ENCODE peak calls at places on chromosomes 7 and 10, in four cellular contexts. G is testis, H is upper lobe of left lung, I is aorta. U is an unnamed sample.

GRCh38 chr10:47176903-47177860 is 122.8 kb upstream of the GDF10 start:
- DNase-seq in I (no peak), G (no peak), H (no peak), U (no peak)

GRCh38 chr7:4006687-4007086 is 675.4 kb upstream of the FOXK1 start:
- DNase-seq in H (no peak), G (no peak), I (no peak), U (no peak)

GRCh38 chr10:790821-791551 is 101.5 kb upstream of the DIP2C start:
- DNase-seq in G (no peak), I (peak; percentile 70), H (peak; percentile 18), U (peak; percentile 29)

GRCh38 chr10:102159051-102159597 is 6.9 kb downstream of the NOLC1 start:
- DNase-seq in H (no peak), I (peak; percentile 11), G (no peak), U (no peak)

GRCh38 chr10:35058686-35059085 is 31.5 kb downstream of the CUL2 start:
- DNase-seq in H (no peak), G (no peak), I (no peak), U (no peak)

GRCh38 chr7:87564290-87564963 is 36.3 kb downstream of the ABCB1 start:
- DNase-seq in I (no peak), H (peak; percentile 27), G (peak; percentile 48), U (peak; percentile 45)

GRCh38 chr7:21281193-21281592 is 146.7 kb upstream of the SP4 start:
- DNase-seq in G (no peak), H (no peak), I (no peak), U (no peak)

GRCh38 chr10:78589687-78590086 is 479.1 kb upstream of the ZMIZ1 start:
- DNase-seq in H (no peak), I (no peak), G (no peak), U (no peak)

GRCh38 chr7:99083068-99083651 is 60.7 kb downstream of the SMURF1 start:
- DNase-seq in I (no peak), G (no peak), H (no peak), U (no peak)

GRCh38 chr10:7872041-7872442 is 53.7 kb downstream of the TAF3 start:
- DNase-seq in I (no peak), G (no peak), H (no peak), U (no peak)

GRCh38 chr10:94103902-94104301 is 110.2 kb downstream of the PLCE1 start:
- DNase-seq in G (no peak), H (no peak), I (no peak), U (no peak)

GRCh38 chr7:30348083-30348560 is 63.7 kb downstream of the ZNRF2 start:
- DNase-seq in G (no peak), I (no peak), H (peak; percentile 50), U (no peak)
- H3K4me1 ChIP-seq in G (no peaks in the 10 kb centered on the region), I (peaks cover 2% of the 10 kb centered on the region), H (peaks cover 50% of the 10 kb centered on the region), U (no peaks in the 10 kb centered on the region)

GRCh38 chr7:70098133-70098561 is 499.9 kb downstream of the AUTS2 start:
- DNase-seq in I (no peak), G (no peak), H (no peak), U (no peak)

GRCh38 chr7:70091362-70091761 is 493.1 kb downstream of the AUTS2 start:
- DNase-seq in H (no peak), I (no peak), G (no peak), U (no peak)

GRCh38 chr7:70097639-70098038 is 499.4 kb downstream of the AUTS2 start:
- DNase-seq in G (no peak), H (no peak), I (no peak), U (no peak)

GRCh38 chr7:70092314-70093303 is 494.3 kb downstream of the AUTS2 start:
- DNase-seq in I (no peak), G (peak; percentile 16), H (no peak), U (peak; percentile 12)

DNA sequence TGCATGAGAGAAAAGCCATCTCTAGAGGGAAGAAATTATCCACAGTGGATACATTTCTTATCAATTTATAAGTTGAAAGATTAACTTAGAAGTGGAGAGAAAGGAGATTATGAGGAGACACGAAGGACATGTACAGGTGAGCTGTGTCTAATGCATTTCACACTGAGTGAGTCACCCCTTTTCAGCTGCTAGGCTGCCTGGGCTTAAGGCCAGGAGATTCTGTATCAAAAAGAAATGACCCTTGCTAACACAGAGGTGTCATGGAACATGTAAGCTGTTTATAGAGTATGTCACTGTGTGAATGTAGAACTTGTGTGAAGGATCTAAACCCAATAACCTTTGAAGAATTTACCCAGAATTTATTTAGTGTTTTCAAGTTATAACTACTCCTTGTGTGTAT is 495.2 kb downstream of the AUTS2 start:
- DNase-seq in H (no peak), I (no peak), G (no peak), U (no peak)
- H3K4me3 ChIP-seq in H (no peak overlapping the region), I (no peak overlapping the region), G (no peak overlapping the region), U (no peak overlapping the region)

DNA sequence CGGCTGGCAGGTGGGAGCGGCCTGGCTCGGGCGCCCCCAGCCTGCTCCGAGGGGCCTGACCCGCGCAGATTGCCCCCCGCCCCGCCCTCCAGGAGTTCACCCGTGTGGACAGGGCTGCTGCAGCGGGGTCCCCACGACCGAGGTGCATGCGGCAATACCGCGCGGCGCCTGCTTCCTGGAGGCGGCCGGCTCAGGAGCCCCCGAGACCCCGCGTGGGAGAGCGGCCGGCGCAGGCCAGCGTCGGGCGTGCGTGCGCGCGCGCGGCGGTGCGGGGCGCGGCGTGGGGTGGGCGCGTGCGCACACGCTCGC is 1.0 kb upstream of the ACHE start:
- DNase-seq in G (no peak), H (no peak), I (no peak), U (no peak)
- H3K27ac ChIP-seq in G (no peak overlapping the region), H (no peak overlapping the region), I (no peak overlapping the region), U (no peak overlapping the region)

GRCh38 chr7:95407751-95408150 is 11.6 kb upstream of the PON3 start:
- DNase-seq in H (no peak), I (no peak), G (peak; percentile 21), U (no peak)

GRCh38 chr7:95412075-95412474 is 15.9 kb upstream of the PON3 start:
- DNase-seq in G (no peak), H (no peak), I (no peak), U (no peak)

GRCh38 chr7:95405800-95406199 is 9.6 kb upstream of the PON3 start:
- DNase-seq in I (no peak), G (no peak), H (no peak), U (no peak)

GRCh38 chr7:95411666-95412065 is 15.5 kb upstream of the PON3 start:
- DNase-seq in I (no peak), G (no peak), H (no peak), U (no peak)

DNA sequence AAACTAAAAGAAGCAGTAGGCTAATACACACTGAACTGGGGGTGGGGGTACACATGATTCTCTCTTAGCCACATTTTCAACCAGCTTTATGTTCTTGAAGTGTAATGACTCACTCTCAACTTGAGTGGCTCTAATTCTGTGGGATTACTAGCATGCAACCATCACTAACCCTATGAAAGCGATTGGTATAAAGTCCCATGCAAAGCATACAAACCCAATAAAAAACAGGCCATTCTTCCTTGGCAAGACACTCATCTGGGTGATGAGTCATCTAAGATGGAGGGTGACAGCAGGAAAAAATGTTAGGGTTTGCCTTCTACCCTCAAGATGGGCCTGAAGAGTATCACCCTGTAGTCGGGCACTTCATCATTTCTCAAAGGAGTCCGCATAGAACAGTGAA is 14.9 kb upstream of the PON3 start:
- DNase-seq in H (no peak), I (no peak), G (no peak), U (no peak)
- H3K4me1 ChIP-seq in H (no peaks in the 10 kb centered on the region), I (no peaks in the 10 kb centered on the region), G (no peaks in the 10 kb centered on the region), U (no peaks in the 10 kb centered on the region)

DNA sequence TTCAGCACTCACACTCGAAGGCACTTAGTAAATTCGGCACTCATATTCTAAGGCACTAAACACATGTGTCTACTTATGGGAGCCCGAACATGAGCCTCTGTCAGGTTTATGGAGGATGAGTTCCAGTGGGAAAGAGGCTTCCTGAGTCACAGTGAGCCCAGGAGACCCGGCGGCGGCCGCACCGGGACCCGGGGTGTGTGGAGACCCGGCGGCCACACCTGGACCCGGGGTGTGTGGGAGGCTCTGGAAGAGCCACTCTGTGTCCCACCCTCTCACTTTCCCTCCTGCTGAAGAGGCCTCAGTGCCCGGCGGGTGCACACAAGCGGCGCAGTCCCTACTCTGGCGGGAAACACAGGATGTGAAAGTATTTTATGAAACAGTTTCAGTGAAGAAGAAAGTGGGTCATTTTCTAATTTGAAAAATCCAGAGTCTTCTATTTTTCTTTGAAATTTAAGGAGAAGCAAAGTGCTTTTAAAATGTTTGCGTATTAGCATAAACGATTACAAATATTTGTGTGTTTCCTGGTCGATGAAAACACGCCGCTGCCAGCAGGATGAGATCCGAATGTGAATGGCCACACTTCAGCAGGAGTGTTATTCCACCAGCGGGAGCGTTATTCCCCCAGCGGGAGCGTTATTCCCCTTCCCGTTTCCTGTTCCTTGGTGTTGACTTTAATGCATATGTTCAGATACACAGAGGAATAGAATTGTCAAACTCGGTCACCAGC is 625.1 kb downstream of the DNAJB6 start:
- DNase-seq in G (no peak), I (no peak), H (no peak), U (no peak)
- H3K4me3 ChIP-seq in G (no peak overlapping the region), I (no peak overlapping the region), H (no peak overlapping the region), U (no peak overlapping the region)

GRCh38 chr10:95830044-95830443 is 74.1 kb downstream of the ENTPD1 start:
- DNase-seq in I (no peak), G (no peak), H (no peak), U (no peak)

GRCh38 chr10:95832216-95833037 is 75.3 kb upstream of the CC2D2B start:
- DNase-seq in I (no peak), G (no peak), H (no peak), U (no peak)

GRCh38 chr10:95833038-95833673 is 74.6 kb upstream of the CC2D2B start:
- DNase-seq in G (no peak), I (no peak), H (no peak), U (no peak)

GRCh38 chr10:95831515-95831914 is 75.6 kb downstream of the ENTPD1 start:
- DNase-seq in H (no peak), I (no peak), G (no peak), U (no peak)

DNA sequence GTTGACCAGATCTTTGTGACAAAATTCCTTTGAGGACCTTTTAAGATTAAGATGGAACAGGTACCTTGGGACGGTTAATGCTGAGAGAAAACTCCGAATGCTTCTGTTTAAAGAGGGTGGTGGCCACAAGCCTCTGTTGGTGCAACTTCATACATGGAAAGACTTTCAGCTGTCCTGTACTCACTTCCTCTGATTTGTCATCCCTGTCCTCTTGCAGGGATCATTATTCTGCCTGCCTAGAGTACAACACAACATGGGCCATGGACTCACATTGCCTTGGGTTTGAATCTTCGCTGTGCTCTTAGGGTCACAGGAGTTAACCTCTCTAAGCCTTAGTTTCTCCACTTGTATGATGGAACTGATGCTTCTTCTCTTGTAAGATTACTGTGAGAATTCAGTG is 75.1 kb downstream of the ENTPD1 start:
- DNase-seq in G (no peak), I (no peak), H (no peak), U (no peak)
- H3K27ac ChIP-seq in G (no peak overlapping the region), I (no peak overlapping the region), H (no peak overlapping the region), U (no peak overlapping the region)

GRCh38 chr7:22429386-22429785 is 70.6 kb downstream of the STEAP1B start:
- DNase-seq in G (no peak), I (no peak), H (no peak), U (no peak)

GRCh38 chr7:22427855-22428254 is 70.9 kb upstream of the RAPGEF5 start:
- DNase-seq in H (no peak), G (no peak), I (no peak), U (no peak)

GRCh38 chr7:22425361-22425760 is 68.4 kb upstream of the RAPGEF5 start:
- DNase-seq in H (no peak), G (no peak), I (no peak), U (no peak)

GRCh38 chr7:22427122-22427503 is 70.2 kb upstream of the RAPGEF5 start:
- DNase-seq in H (no peak), G (no peak), I (no peak), U (no peak)

GRCh38 chr7:22426463-22427121 is 69.6 kb upstream of the RAPGEF5 start:
- DNase-seq in I (no peak), G (no peak), H (no peak), U (no peak)
- H3K4me1 ChIP-seq in I (peaks cover 3% of the 10 kb centered on the region), G (no peaks in the 10 kb centered on the region), H (no peaks in the 10 kb centered on the region), U (no peaks in the 10 kb centered on the region)

GRCh38 chr7:50660830-50661175 is 95.6 kb upstream of the DDC start:
- DNase-seq in H (no peak), G (no peak), I (peak; percentile 38), U (no peak)
- H3K4me3 ChIP-seq in H (no peak overlapping the region), G (no peak overlapping the region), I (no peak overlapping the region), U (no peak overlapping the region)

U was measured in right cardiac atrium.